ENCODE peak calls at places on chromosomes 4 and X, in seven cellular contexts. Q is ovary, B is H1, G is adrenal gland, K is suprapubic skin, X is heart left ventricle, I is IMR-90. H is an unnamed sample.

GRCh38 chr4:25563071-25563564 is 92.5 kb upstream of the SLC34A2 start:
- DNase-seq in Q (no peak), K (no peak), G (no peak), X (no peak), B (no peak), I (no peak), H (no peak)

GRCh38 chrX:150869450-150869849 is 29.0 kb downstream of the CD99L2 start:
- DNase-seq in X (peak; percentile 10), I (no peak), Q (no peak), G (no peak), B (no peak), K (no peak), H (no peak)

GRCh38 chr4:141900841-141901240 is 264.5 kb downstream of the IL15 start:
- DNase-seq in I (no peak), Q (no peak), B (no peak), K (no peak), G (no peak), X (no peak), H (no peak)

GRCh38 chr4:793941-794621 is 31.8 kb downstream of the CPLX1 start:
- DNase-seq in B (no peak), I (peak; percentile 22), X (no peak), K (no peak), Q (no peak), G (no peak), H (no peak)

GRCh38 chrX:110317079-110317819 is 636 bp downstream of the AMMECR1 start:
- DNase-seq in X (peak; percentile 9), Q (no peak), B (peak; percentile 47), K (peak; percentile 62), G (peak; percentile 27), I (no peak), H (peak; percentile 23)

GRCh38 chr4:188399834-188400233 is 260.6 kb downstream of the TRIML1 start:
- DNase-seq in G (no peak), K (no peak), X (no peak), Q (no peak), B (no peak), I (no peak), H (no peak)

GRCh38 chr4:180827610-180828009 is 1415.6 kb upstream of the TENM3 start:
- DNase-seq in X (no peak), B (no peak), I (peak; percentile 67), Q (no peak), G (no peak), K (no peak), H (no peak)

GRCh38 chr4:78058591-78059523 is 1.7 kb downstream of the FRAS1 start:
- DNase-seq in G (peak; percentile 34), Q (no peak), I (no peak), K (peak; percentile 68), B (peak; percentile 80), X (peak; percentile 32), H (peak; percentile 20)

GRCh38 chr4:65535128-65535527 is 135.2 kb downstream of the EPHA5 start:
- DNase-seq in I (no peak), B (no peak), Q (no peak), G (no peak), K (no peak), X (no peak), H (no peak)

GRCh38 chrX:142089193-142089592 is 115.9 kb downstream of the MAGEC2 start:
- DNase-seq in K (no peak), I (peak; percentile 1), X (no peak), G (no peak), B (no peak), Q (no peak), H (no peak)

GRCh38 chr4:145679991-145680455 is at the start of gene C4orf51:
- DNase-seq in X (no peak), G (peak; percentile 23), B (no peak), Q (no peak), K (no peak), I (peak; percentile 75), H (no peak)

GRCh38 chr4:155618183-155618838 is 48.3 kb upstream of the GUCY1A1 start:
- DNase-seq in I (no peak), B (no peak), G (no peak), X (no peak), Q (no peak), K (no peak), H (no peak)

GRCh38 chrX:111511477-111511876 is at the start of gene SERTM2:
- DNase-seq in G (no peak), K (no peak), X (no peak), Q (no peak), B (no peak), I (peak; percentile 4), H (no peak)

GRCh38 chrX:68936608-68937007 is 107.8 kb downstream of the EFNB1 start:
- DNase-seq in I (peak; percentile 92), K (peak; percentile 30), X (no peak), Q (no peak), G (peak; percentile 47), B (no peak), H (no peak)

GRCh38 chrX:56764153-56764974 is 35.3 kb downstream of the NBDY start:
- DNase-seq in I (peak; percentile 87), B (peak; percentile 53), X (peak; percentile 42), Q (peak; percentile 84), G (peak; percentile 90), K (peak; percentile 84), H (peak; percentile 78)

GRCh38 chrX:9659571-9660195 is 106.0 kb downstream of the GPR143 start:
- DNase-seq in Q (no peak), B (no peak), K (no peak), X (no peak), I (no peak), G (no peak), H (no peak)

GRCh38 chrX:9656277-9656676 is 109.4 kb downstream of the GPR143 start:
- DNase-seq in I (peak; percentile 31), K (no peak), X (peak; percentile 21), G (peak; percentile 27), B (no peak), Q (no peak), H (no peak)

GRCh38 chrX:9654928-9655327 is 110.7 kb downstream of the GPR143 start:
- DNase-seq in K (no peak), X (no peak), B (no peak), Q (no peak), G (no peak), I (no peak), H (no peak)

GRCh38 chrX:9657590-9658256 is 107.9 kb downstream of the GPR143 start:
- DNase-seq in G (no peak), K (no peak), I (no peak), X (no peak), B (no peak), Q (no peak), H (no peak)

DNA sequence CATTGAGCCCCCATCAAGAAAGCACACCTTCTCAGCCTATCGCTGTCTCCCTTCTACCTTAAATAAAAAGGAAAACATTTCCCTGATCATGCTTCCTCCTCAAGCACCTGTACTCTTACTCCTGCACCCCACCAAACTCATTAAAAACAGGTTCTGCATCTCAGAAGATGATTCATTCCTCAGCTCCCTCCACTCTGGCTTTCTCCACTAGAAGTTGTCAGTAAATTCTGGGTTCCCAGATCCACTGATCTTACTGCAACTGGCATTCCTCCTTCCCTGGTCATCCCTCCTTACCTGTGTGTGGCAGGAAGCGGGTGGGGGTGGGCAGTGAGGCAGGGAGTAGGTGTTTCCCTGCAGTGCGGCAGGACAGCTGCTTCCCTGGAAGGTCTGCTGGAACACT is 108.8 kb downstream of the GPR143 start:
- DNase-seq in Q (no peak), G (no peak), X (no peak), I (no peak), K (no peak), B (no peak), H (no peak)
- H3K36me3 ChIP-seq in Q (no peaks in the 10 kb centered on the region), G (no peaks in the 10 kb centered on the region), X (no peaks in the 10 kb centered on the region), I (peaks cover 19% of the 10 kb centered on the region), K (peaks cover 7% of the 10 kb centered on the region), B (peaks cover 5% of the 10 kb centered on the region), H (no peaks in the 10 kb centered on the region)

GRCh38 chr4:110543577-110543976 is 67.6 kb downstream of the ENPEP start:
- DNase-seq in K (no peak), I (no peak), Q (no peak), X (no peak), G (no peak), B (no peak), H (no peak)
- TF ChIP-seq POLR2A in K (no peak), I (no peak), Q (no peak), X (no peak), G (no peak), B (no peak), H (no peak)

GRCh38 chr4:87007345-87008181 is 72.8 kb downstream of the AFF1 start:
- DNase-seq in B (no peak), G (peak; percentile 67), I (peak; percentile 54), X (peak; percentile 71), K (peak; percentile 80), Q (peak; percentile 72), H (peak; percentile 56)
- H3K4me1 ChIP-seq in B (peaks cover 9% of the 10 kb centered on the region), G (peaks cover 29% of the 10 kb centered on the region), I (peaks cover 4% of the 10 kb centered on the region), X (peaks cover 63% of the 10 kb centered on the region), K (peaks cover 49% of the 10 kb centered on the region), Q (peaks cover 10% of the 10 kb centered on the region), H (no peaks in the 10 kb centered on the region)

DNA sequence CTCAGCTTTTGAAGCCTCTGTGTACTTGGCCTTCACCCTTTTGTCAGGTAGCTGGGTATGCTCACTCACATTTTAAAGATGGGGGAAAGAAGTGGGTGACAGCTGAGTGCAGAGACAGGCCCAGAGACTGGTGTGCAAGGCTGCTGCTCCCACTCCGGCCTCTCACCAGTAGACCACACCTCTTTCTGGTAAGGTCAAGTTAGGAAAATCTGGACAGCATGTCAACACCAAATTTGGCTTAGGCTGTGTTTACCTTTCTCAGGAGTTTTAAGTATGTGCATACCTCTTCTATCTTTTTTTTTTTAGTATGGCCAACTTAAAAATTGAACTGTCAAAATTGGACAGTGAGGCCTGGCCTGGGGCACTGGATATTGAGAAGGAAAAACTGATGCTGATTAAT is 66.6 kb downstream of the CLDN22 start:
- DNase-seq in G (no peak), B (no peak), Q (no peak), I (no peak), X (no peak), K (no peak), H (no peak)
- H3K36me3 ChIP-seq in G (no peaks in the 10 kb centered on the region), B (peaks cover 53% of the 10 kb centered on the region), Q (no peaks in the 10 kb centered on the region), I (peaks cover 32% of the 10 kb centered on the region), X (no peaks in the 10 kb centered on the region), K (peaks cover 21% of the 10 kb centered on the region), H (no peaks in the 10 kb centered on the region)

GRCh38 chr4:150080875-150081274 is 2.6 kb downstream of the DCLK2 start:
- DNase-seq in I (peak; percentile 35), K (no peak), X (no peak), Q (no peak), B (no peak), G (no peak), H (no peak)

GRCh38 chr4:150080335-150080734 is 2.1 kb downstream of the DCLK2 start:
- DNase-seq in X (no peak), B (no peak), G (no peak), K (no peak), Q (no peak), I (peak; percentile 63), H (no peak)

GRCh38 chr4:150078996-150079581 is 844 bp downstream of the DCLK2 start:
- DNase-seq in K (peak; percentile 68), G (peak; percentile 43), B (peak; percentile 73), X (peak; percentile 45), I (peak; percentile 40), Q (peak; percentile 47), H (peak; percentile 37)

GRCh38 chr4:150082241-150082640 is 4.0 kb downstream of the DCLK2 start:
- DNase-seq in K (no peak), G (no peak), X (no peak), B (no peak), I (no peak), Q (no peak), H (no peak)

GRCh38 chr4:150078041-150078995 is at the start of gene DCLK2:
- DNase-seq in I (peak; percentile 87), K (peak; percentile 78), Q (peak; percentile 93), G (peak; percentile 78), X (peak; percentile 89), B (peak; percentile 65), H (peak; percentile 85)
- TF ChIP-seq POLR2A in I (peak; percentile 59), K (no peak), Q (peak; percentile 21), G (peak; percentile 22), X (no peak), B (no peak), H (peak; percentile 42)

GRCh38 chr4:15914291-15914690 is 24.2 kb downstream of the FGFBP1 start:
- DNase-seq in X (no peak), Q (no peak), K (no peak), G (no peak), I (peak; percentile 54), B (no peak), H (no peak)
- H3K4me1 ChIP-seq in X (no peaks in the 10 kb centered on the region), Q (no peaks in the 10 kb centered on the region), K (peaks cover 17% of the 10 kb centered on the region), G (no peaks in the 10 kb centered on the region), I (peaks cover 7% of the 10 kb centered on the region), B (no peaks in the 10 kb centered on the region), H (no peaks in the 10 kb centered on the region)

H was measured in uterus.